ENCODE peak calls at places on chromosomes 16 and 17, in ten cellular contexts. One of them, this sample, is unnamed.

GRCh38 chr17:7654832-7655540 is 4.3 kb downstream of the ATP1B2 start:
- DNase-seq in WTC11: no peak
- DNase-seq in mesothelial cell of epicardium: no peak
- DNase-seq in fibroblast of pulmonary artery: peak
- DNase-seq in choroid plexus epithelial cell: peak
- DNase-seq in left lung: no peak
- DNase-seq in CD4-positive, alpha-beta T cell: no peak
- DNase-seq in BJ: no peak
- DNase-seq in colonic mucosa: no peak
- DNase-seq in retinal pigment epithelial cell: no peak
- DNase-seq in this sample: no peak

GRCh38 chr16:68376590-68376989 is 65.8 kb downstream of the PRMT7 start:
- DNase-seq in WTC11: no peak
- DNase-seq in mesothelial cell of epicardium: no peak
- DNase-seq in fibroblast of pulmonary artery: no peak
- DNase-seq in choroid plexus epithelial cell: no peak
- DNase-seq in left lung: peak
- DNase-seq in CD4-positive, alpha-beta T cell: no peak
- DNase-seq in BJ: no peak
- DNase-seq in colonic mucosa: no peak
- DNase-seq in retinal pigment epithelial cell: no peak
- DNase-seq in this sample: no peak

GRCh38 chr17:17412331-17412730 is 64.5 kb upstream of the MED9 start:
- DNase-seq in WTC11: no peak
- DNase-seq in mesothelial cell of epicardium: no peak
- DNase-seq in fibroblast of pulmonary artery: peak
- DNase-seq in choroid plexus epithelial cell: peak
- DNase-seq in left lung: no peak
- DNase-seq in CD4-positive, alpha-beta T cell: no peak
- DNase-seq in BJ: peak
- DNase-seq in colonic mucosa: no peak
- DNase-seq in retinal pigment epithelial cell: no peak
- DNase-seq in this sample: no peak

GRCh38 chr16:83420206-83420760 is 387.5 kb upstream of the HSBP1 start:
- DNase-seq in WTC11: no peak
- DNase-seq in mesothelial cell of epicardium: no peak
- DNase-seq in fibroblast of pulmonary artery: peak
- DNase-seq in choroid plexus epithelial cell: peak
- DNase-seq in left lung: no peak
- DNase-seq in CD4-positive, alpha-beta T cell: no peak
- DNase-seq in BJ: no peak
- DNase-seq in colonic mucosa: no peak
- DNase-seq in retinal pigment epithelial cell: peak
- DNase-seq in this sample: no peak

GRCh38 chr17:76343106-76343505 is 10.6 kb downstream of the PRPSAP1 start:
- DNase-seq in WTC11: no peak
- DNase-seq in mesothelial cell of epicardium: no peak
- DNase-seq in fibroblast of pulmonary artery: no peak
- DNase-seq in choroid plexus epithelial cell: no peak
- DNase-seq in left lung: peak
- DNase-seq in CD4-positive, alpha-beta T cell: no peak
- DNase-seq in BJ: no peak
- DNase-seq in colonic mucosa: no peak
- DNase-seq in retinal pigment epithelial cell: no peak
- DNase-seq in this sample: no peak

GRCh38 chr17:61303334-61304096 is 96.1 kb upstream of the TBX2 start:
- DNase-seq in WTC11: no peak
- DNase-seq in mesothelial cell of epicardium: peak
- DNase-seq in fibroblast of pulmonary artery: no peak
- DNase-seq in choroid plexus epithelial cell: peak
- DNase-seq in left lung: no peak
- DNase-seq in CD4-positive, alpha-beta T cell: no peak
- DNase-seq in BJ: no peak
- DNase-seq in colonic mucosa: no peak
- DNase-seq in retinal pigment epithelial cell: no peak
- DNase-seq in this sample: no peak

GRCh38 chr17:74745548-74746177 is 2.8 kb upstream of the NHERF1 start:
- DNase-seq in WTC11: no peak
- DNase-seq in mesothelial cell of epicardium: no peak
- DNase-seq in fibroblast of pulmonary artery: no peak
- DNase-seq in choroid plexus epithelial cell: no peak
- DNase-seq in left lung: no peak
- DNase-seq in CD4-positive, alpha-beta T cell: no peak
- DNase-seq in BJ: no peak
- DNase-seq in colonic mucosa: no peak
- DNase-seq in retinal pigment epithelial cell: no peak
- DNase-seq in this sample: no peak

GRCh38 chr17:66570353-66571195 is 264.3 kb upstream of the CACNG5 start:
- DNase-seq in WTC11: no peak
- DNase-seq in mesothelial cell of epicardium: no peak
- DNase-seq in fibroblast of pulmonary artery: no peak
- DNase-seq in choroid plexus epithelial cell: peak
- DNase-seq in left lung: no peak
- DNase-seq in CD4-positive, alpha-beta T cell: no peak
- DNase-seq in BJ: no peak
- DNase-seq in colonic mucosa: no peak
- DNase-seq in retinal pigment epithelial cell: no peak
- DNase-seq in this sample: no peak

GRCh38 chr17:44591223-44591622 is 33.9 kb downstream of the FZD2 start:
- DNase-seq in WTC11: no peak
- DNase-seq in mesothelial cell of epicardium: no peak
- DNase-seq in fibroblast of pulmonary artery: no peak
- DNase-seq in choroid plexus epithelial cell: no peak
- DNase-seq in left lung: no peak
- DNase-seq in CD4-positive, alpha-beta T cell: no peak
- DNase-seq in BJ: no peak
- DNase-seq in colonic mucosa: no peak
- DNase-seq in retinal pigment epithelial cell: no peak
- DNase-seq in this sample: no peak

GRCh38 chr16:87463722-87464690 is 28.8 kb downstream of the ZCCHC14 start:
- DNase-seq in WTC11: no peak
- DNase-seq in mesothelial cell of epicardium: no peak
- DNase-seq in fibroblast of pulmonary artery: peak
- DNase-seq in choroid plexus epithelial cell: peak
- DNase-seq in left lung: no peak
- DNase-seq in CD4-positive, alpha-beta T cell: peak
- DNase-seq in BJ: no peak
- DNase-seq in colonic mucosa: no peak
- DNase-seq in retinal pigment epithelial cell: no peak
- DNase-seq in this sample: no peak

GRCh38 chr16:87460936-87461335 is 31.9 kb downstream of the ZCCHC14 start:
- DNase-seq in WTC11: no peak
- DNase-seq in mesothelial cell of epicardium: no peak
- DNase-seq in fibroblast of pulmonary artery: no peak
- DNase-seq in choroid plexus epithelial cell: no peak
- DNase-seq in left lung: no peak
- DNase-seq in CD4-positive, alpha-beta T cell: no peak
- DNase-seq in BJ: no peak
- DNase-seq in colonic mucosa: no peak
- DNase-seq in retinal pigment epithelial cell: no peak
- DNase-seq in this sample: no peak

GRCh38 chr16:87459027-87459426 is 33.8 kb downstream of the ZCCHC14 start:
- DNase-seq in WTC11: no peak
- DNase-seq in mesothelial cell of epicardium: no peak
- DNase-seq in fibroblast of pulmonary artery: no peak
- DNase-seq in choroid plexus epithelial cell: no peak
- DNase-seq in left lung: no peak
- DNase-seq in CD4-positive, alpha-beta T cell: no peak
- DNase-seq in BJ: no peak
- DNase-seq in colonic mucosa: no peak
- DNase-seq in retinal pigment epithelial cell: no peak
- DNase-seq in this sample: no peak

GRCh38 chr16:87459833-87460232 is 33.0 kb downstream of the ZCCHC14 start:
- DNase-seq in WTC11: no peak
- DNase-seq in mesothelial cell of epicardium: no peak
- DNase-seq in fibroblast of pulmonary artery: no peak
- DNase-seq in choroid plexus epithelial cell: no peak
- DNase-seq in left lung: no peak
- DNase-seq in CD4-positive, alpha-beta T cell: no peak
- DNase-seq in BJ: no peak
- DNase-seq in colonic mucosa: no peak
- DNase-seq in retinal pigment epithelial cell: no peak
- DNase-seq in this sample: no peak

DNA sequence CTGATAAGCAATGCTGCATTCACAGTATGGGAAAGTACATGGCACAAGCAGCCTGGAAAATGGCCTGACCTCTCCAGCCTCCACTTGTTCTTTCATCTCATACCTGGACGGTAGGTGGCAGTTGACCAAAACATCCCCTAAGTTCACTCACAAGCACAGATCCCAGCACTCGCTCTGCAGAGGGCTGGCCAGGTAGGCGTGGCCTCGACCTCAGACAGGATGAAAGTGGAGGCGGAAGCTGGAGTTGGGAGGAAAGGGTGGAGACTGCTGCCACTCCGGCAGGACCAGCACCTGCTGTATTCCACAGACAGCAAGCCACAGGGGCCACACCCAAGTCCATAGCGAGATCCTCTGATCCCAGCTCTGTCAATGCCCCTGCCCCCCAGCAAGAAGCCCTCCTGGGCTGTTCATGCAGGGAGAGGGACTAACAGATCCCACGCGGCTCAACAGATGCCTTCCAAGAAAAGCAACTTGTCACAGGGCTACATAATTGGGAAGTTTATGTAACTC is 31.3 kb downstream of the ZCCHC14 start:
- DNase-seq in WTC11: peak
- DNase-seq in mesothelial cell of epicardium: peak
- DNase-seq in fibroblast of pulmonary artery: peak
- DNase-seq in choroid plexus epithelial cell: peak
- DNase-seq in left lung: peak
- DNase-seq in CD4-positive, alpha-beta T cell: no peak
- DNase-seq in BJ: no peak
- DNase-seq in colonic mucosa: peak
- DNase-seq in retinal pigment epithelial cell: peak
- DNase-seq in this sample: peak
- TF ChIP-seq CTCF in WTC11: no peak
- TF ChIP-seq CTCF in mesothelial cell of epicardium: peak
- TF ChIP-seq CTCF in fibroblast of pulmonary artery: no peak
- TF ChIP-seq CTCF in choroid plexus epithelial cell: peak
- TF ChIP-seq CTCF in left lung: no peak
- TF ChIP-seq CTCF in CD4-positive, alpha-beta T cell: no peak
- TF ChIP-seq CTCF in BJ: no peak
- TF ChIP-seq CTCF in colonic mucosa: peak
- TF ChIP-seq CTCF in retinal pigment epithelial cell: peak
- TF ChIP-seq CTCF in this sample: peak

GRCh38 chr16:12392585-12393089 is 411.1 kb downstream of the CPPED1 start:
- DNase-seq in WTC11: no peak
- DNase-seq in mesothelial cell of epicardium: no peak
- DNase-seq in fibroblast of pulmonary artery: no peak
- DNase-seq in choroid plexus epithelial cell: peak
- DNase-seq in left lung: no peak
- DNase-seq in CD4-positive, alpha-beta T cell: no peak
- DNase-seq in BJ: no peak
- DNase-seq in colonic mucosa: no peak
- DNase-seq in retinal pigment epithelial cell: no peak
- DNase-seq in this sample: no peak
- TF ChIP-seq CTCF in WTC11: no peak
- TF ChIP-seq CTCF in mesothelial cell of epicardium: no peak
- TF ChIP-seq CTCF in fibroblast of pulmonary artery: peak
- TF ChIP-seq CTCF in choroid plexus epithelial cell: no peak
- TF ChIP-seq CTCF in left lung: no peak
- TF ChIP-seq CTCF in CD4-positive, alpha-beta T cell: no peak
- TF ChIP-seq CTCF in BJ: peak
- TF ChIP-seq CTCF in colonic mucosa: no peak
- TF ChIP-seq CTCF in retinal pigment epithelial cell: peak
- TF ChIP-seq CTCF in this sample: peak

DNA sequence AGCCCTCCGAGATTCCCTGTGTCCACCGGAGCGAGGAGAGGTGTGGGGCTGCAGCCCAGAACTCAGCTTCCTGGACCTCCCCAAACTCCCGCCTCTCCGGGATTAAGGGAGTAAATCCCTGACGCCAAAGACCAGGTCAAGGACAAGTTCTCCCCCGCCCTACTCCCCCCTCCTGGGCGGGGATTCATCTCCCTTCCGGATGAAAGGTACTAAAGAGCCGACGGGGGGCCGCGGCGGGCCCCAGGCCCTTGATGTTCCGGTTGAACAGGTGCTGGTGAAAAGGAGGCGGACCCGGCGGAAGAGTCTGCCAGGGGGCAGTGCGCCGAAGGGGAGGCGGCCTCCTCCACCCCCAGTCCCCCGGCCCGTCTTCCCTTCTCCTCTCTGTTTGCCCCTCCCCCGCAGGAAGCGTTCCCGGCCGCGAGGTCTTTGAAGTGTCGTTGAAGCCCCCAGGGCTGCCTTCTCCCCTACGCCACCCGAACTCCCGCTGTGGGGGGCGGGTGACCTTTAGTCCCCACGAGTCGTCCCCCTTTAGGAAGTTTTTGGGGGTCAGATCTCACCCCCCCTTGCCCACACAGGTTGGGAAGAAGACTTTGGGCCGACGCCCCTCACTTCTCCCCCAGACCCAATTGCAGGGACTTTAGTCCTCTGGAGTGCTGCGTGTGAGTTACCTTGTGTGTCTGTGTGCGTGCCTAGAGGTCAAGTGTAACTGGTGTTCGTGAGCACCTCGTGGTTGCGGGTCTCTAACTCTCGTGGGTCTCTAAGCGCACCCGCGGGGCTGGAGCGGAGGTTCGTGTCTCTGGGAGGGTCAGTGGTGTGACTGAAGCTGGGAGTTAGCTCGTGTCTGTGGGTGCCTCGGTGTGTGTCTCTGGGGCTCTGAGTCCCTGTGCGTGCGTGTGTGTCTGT is 1.1 kb upstream of the MLLT6 start:
- DNase-seq in WTC11: peak
- DNase-seq in mesothelial cell of epicardium: peak
- DNase-seq in fibroblast of pulmonary artery: peak
- DNase-seq in choroid plexus epithelial cell: peak
- DNase-seq in left lung: peak
- DNase-seq in CD4-positive, alpha-beta T cell: peak
- DNase-seq in BJ: no peak
- DNase-seq in colonic mucosa: peak
- DNase-seq in retinal pigment epithelial cell: no peak
- DNase-seq in this sample: no peak
- TF ChIP-seq CTCF in WTC11: no peak
- TF ChIP-seq CTCF in mesothelial cell of epicardium: no peak
- TF ChIP-seq CTCF in fibroblast of pulmonary artery: no peak
- TF ChIP-seq CTCF in choroid plexus epithelial cell: no peak
- TF ChIP-seq CTCF in left lung: no peak
- TF ChIP-seq CTCF in CD4-positive, alpha-beta T cell: no peak
- TF ChIP-seq CTCF in BJ: peak
- TF ChIP-seq CTCF in colonic mucosa: no peak
- TF ChIP-seq CTCF in retinal pigment epithelial cell: no peak
- TF ChIP-seq CTCF in this sample: no peak

DNA sequence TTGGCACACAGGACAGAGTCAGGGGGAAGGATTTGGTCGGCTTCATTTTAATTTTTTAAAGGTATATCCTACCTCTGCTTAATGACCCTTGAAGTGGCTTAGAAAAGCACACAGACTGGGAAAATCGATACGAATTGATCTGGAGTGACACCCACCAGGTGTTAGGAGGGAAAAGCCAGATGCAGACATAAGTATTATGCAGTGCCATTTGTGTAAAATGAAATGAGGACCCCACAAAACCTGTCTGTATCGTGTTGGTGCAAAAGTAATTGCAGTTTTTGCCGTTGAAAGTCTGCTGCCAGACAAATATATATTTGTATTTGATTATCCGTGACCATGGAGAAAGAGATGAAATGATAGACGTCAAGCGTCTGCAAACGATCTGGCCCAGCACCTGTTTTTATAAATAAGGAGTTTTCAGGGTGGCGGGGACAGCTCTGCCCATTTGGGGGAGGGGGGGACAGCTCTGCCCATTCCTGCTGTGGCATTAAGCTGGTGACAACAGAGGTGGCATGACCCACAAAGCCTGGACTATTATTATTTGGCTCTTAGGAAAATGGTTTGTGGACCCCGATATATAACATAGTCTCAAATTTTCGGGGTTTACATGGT is 143.6 kb upstream of the PLCG2 start:
- DNase-seq in WTC11: no peak
- DNase-seq in mesothelial cell of epicardium: no peak
- DNase-seq in fibroblast of pulmonary artery: no peak
- DNase-seq in choroid plexus epithelial cell: no peak
- DNase-seq in left lung: no peak
- DNase-seq in CD4-positive, alpha-beta T cell: no peak
- DNase-seq in BJ: no peak
- DNase-seq in colonic mucosa: no peak
- DNase-seq in retinal pigment epithelial cell: no peak
- DNase-seq in this sample: no peak
- TF ChIP-seq CTCF in WTC11: no peak
- TF ChIP-seq CTCF in mesothelial cell of epicardium: no peak
- TF ChIP-seq CTCF in fibroblast of pulmonary artery: no peak
- TF ChIP-seq CTCF in choroid plexus epithelial cell: no peak
- TF ChIP-seq CTCF in left lung: no peak
- TF ChIP-seq CTCF in CD4-positive, alpha-beta T cell: no peak
- TF ChIP-seq CTCF in BJ: no peak
- TF ChIP-seq CTCF in colonic mucosa: no peak
- TF ChIP-seq CTCF in retinal pigment epithelial cell: no peak
- TF ChIP-seq CTCF in this sample: no peak

This sample was measured in GM12864.